ENCODE peak calls at places on chromosomes 2 and 18, in five cellular contexts. One of them, this sample, is unnamed.

GRCh38 chr2:241724975-241725870 is 9.2 kb upstream of the D2HGDH start:
- DNase-seq in HepG2: no peak
- DNase-seq in H1: no peak
- DNase-seq in GM12878: no peak
- DNase-seq in K562: no peak
- DNase-seq in this sample: no peak

GRCh38 chr18:2303517-2304238 is 267.6 kb downstream of the METTL4 start:
- DNase-seq in HepG2: no peak
- DNase-seq in H1: no peak
- DNase-seq in K562: peak
- DNase-seq in GM12878: no peak
- DNase-seq in this sample: no peak

GRCh38 chr2:233556756-233557736 is 9.5 kb downstream of the USP40 start:
- DNase-seq in H1: no peak
- DNase-seq in GM12878: no peak
- DNase-seq in HepG2: no peak
- DNase-seq in K562: no peak
- DNase-seq in this sample: no peak

GRCh38 chr2:69299772-69300516 is 87.1 kb downstream of the GFPT1 start:
- DNase-seq in GM12878: no peak
- DNase-seq in H1: no peak
- DNase-seq in K562: no peak
- DNase-seq in HepG2: no peak
- DNase-seq in this sample: no peak

GRCh38 chr2:202411097-202411496 is 35.0 kb downstream of the BMPR2 start:
- DNase-seq in HepG2: no peak
- DNase-seq in H1: no peak
- DNase-seq in K562: no peak
- DNase-seq in GM12878: no peak
- DNase-seq in this sample: no peak

GRCh38 chr2:183490930-183491329 is 366.7 kb downstream of the NUP35 start:
- DNase-seq in K562: no peak
- DNase-seq in GM12878: no peak
- DNase-seq in H1: no peak
- DNase-seq in HepG2: no peak
- DNase-seq in this sample: no peak

GRCh38 chr2:1231664-1232063 is 181.6 kb upstream of the TPO start:
- DNase-seq in K562: no peak
- DNase-seq in H1: no peak
- DNase-seq in HepG2: peak
- DNase-seq in GM12878: no peak
- DNase-seq in this sample: no peak

GRCh38 chr2:47198985-47199451 is 43.9 kb upstream of the STPG4 start:
- DNase-seq in H1: peak
- DNase-seq in GM12878: no peak
- DNase-seq in HepG2: no peak
- DNase-seq in K562: peak
- DNase-seq in this sample: no peak

GRCh38 chr2:239369631-239370161 is 31.1 kb downstream of the HDAC4 start:
- DNase-seq in HepG2: no peak
- DNase-seq in GM12878: peak
- DNase-seq in K562: no peak
- DNase-seq in H1: no peak
- DNase-seq in this sample: no peak

GRCh38 chr2:237501892-237502513 is 15.0 kb downstream of the MLPH start:
- DNase-seq in K562: no peak
- DNase-seq in HepG2: no peak
- DNase-seq in H1: no peak
- DNase-seq in GM12878: no peak
- DNase-seq in this sample: no peak

GRCh38 chr2:38626326-38627031 is 23.8 kb upstream of the HNRNPLL start:
- DNase-seq in H1: no peak
- DNase-seq in GM12878: no peak
- DNase-seq in HepG2: no peak
- DNase-seq in K562: no peak
- DNase-seq in this sample: no peak

GRCh38 chr2:74146929-74147728 is 583 bp downstream of the BOLA3 start:
- DNase-seq in H1: no peak
- DNase-seq in GM12878: no peak
- DNase-seq in HepG2: peak
- DNase-seq in K562: peak
- DNase-seq in this sample: no peak

GRCh38 chr2:114724513-114724912 is 282.1 kb downstream of the DPP10 start:
- DNase-seq in HepG2: peak
- DNase-seq in GM12878: no peak
- DNase-seq in H1: no peak
- DNase-seq in K562: no peak
- DNase-seq in this sample: no peak

GRCh38 chr2:208937521-208937920 is 486.3 kb upstream of the MAP2 start:
- DNase-seq in H1: no peak
- DNase-seq in HepG2: no peak
- DNase-seq in GM12878: no peak
- DNase-seq in K562: no peak
- DNase-seq in this sample: no peak
- TF ChIP-seq SRF in H1: no peak
- TF ChIP-seq SRF in HepG2: no peak
- TF ChIP-seq SRF in GM12878: no peak
- TF ChIP-seq SRF in K562: no peak
- TF ChIP-seq SRF in this sample: no peak

GRCh38 chr2:204024503-204024902 is 87.9 kb downstream of the ICOS start:
- DNase-seq in GM12878: no peak
- DNase-seq in K562: peak
- DNase-seq in H1: no peak
- DNase-seq in HepG2: peak
- DNase-seq in this sample: peak

GRCh38 chr2:204024906-204025475 is 88.4 kb downstream of the ICOS start:
- DNase-seq in HepG2: no peak
- DNase-seq in H1: no peak
- DNase-seq in GM12878: no peak
- DNase-seq in K562: no peak
- DNase-seq in this sample: no peak

GRCh38 chr2:204030337-204030736 is 93.8 kb downstream of the ICOS start:
- DNase-seq in HepG2: no peak
- DNase-seq in K562: no peak
- DNase-seq in H1: no peak
- DNase-seq in GM12878: no peak
- DNase-seq in this sample: no peak

GRCh38 chr2:204026294-204026693 is 89.7 kb downstream of the ICOS start:
- DNase-seq in GM12878: no peak
- DNase-seq in K562: peak
- DNase-seq in H1: no peak
- DNase-seq in HepG2: no peak
- DNase-seq in this sample: no peak

DNA sequence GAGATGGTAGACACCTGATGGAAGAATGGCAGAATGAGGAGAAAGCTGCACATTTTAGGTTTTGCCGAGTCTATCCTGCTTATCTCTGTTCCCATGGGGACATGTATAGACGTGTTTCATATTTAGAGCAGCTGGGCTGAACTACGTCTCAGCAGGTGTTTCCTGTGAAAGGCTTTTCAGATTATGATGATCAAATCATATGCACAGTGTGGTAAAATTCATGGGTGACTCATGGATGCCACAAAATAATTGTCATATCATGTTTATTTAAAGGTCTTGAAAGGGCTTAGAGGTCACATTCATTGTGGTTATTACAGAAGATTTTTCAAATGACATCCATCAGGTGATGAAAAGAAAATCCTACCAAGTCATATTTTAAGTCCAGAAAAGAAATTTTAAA is 90.5 kb downstream of the ICOS start:
- DNase-seq in GM12878: no peak
- DNase-seq in H1: no peak
- DNase-seq in HepG2: no peak
- DNase-seq in K562: no peak
- DNase-seq in this sample: no peak
- TF ChIP-seq SP1 in GM12878: no peak
- TF ChIP-seq SP1 in H1: no peak
- TF ChIP-seq SP1 in HepG2: no peak
- TF ChIP-seq SP1 in K562: no peak
- TF ChIP-seq SP1 in this sample: no peak

GRCh38 chr18:67517224-67517765 is 775 bp upstream of the DSEL start:
- DNase-seq in H1: no peak
- DNase-seq in HepG2: no peak
- DNase-seq in K562: no peak
- DNase-seq in GM12878: no peak
- DNase-seq in this sample: no peak
- TF ChIP-seq SRF in H1: no peak
- TF ChIP-seq SRF in HepG2: no peak
- TF ChIP-seq SRF in K562: no peak
- TF ChIP-seq SRF in GM12878: no peak
- TF ChIP-seq SRF in this sample: no peak

GRCh38 chr18:59385191-59385590 is 26.1 kb upstream of the LMAN1 start:
- DNase-seq in HepG2: no peak
- DNase-seq in GM12878: no peak
- DNase-seq in H1: no peak
- DNase-seq in K562: no peak
- DNase-seq in this sample: no peak

GRCh38 chr18:59382388-59382787 is 23.3 kb upstream of the LMAN1 start:
- DNase-seq in H1: no peak
- DNase-seq in GM12878: no peak
- DNase-seq in HepG2: no peak
- DNase-seq in K562: no peak
- DNase-seq in this sample: no peak

GRCh38 chr18:59380706-59381105 is 21.6 kb upstream of the LMAN1 start:
- DNase-seq in GM12878: no peak
- DNase-seq in H1: no peak
- DNase-seq in K562: no peak
- DNase-seq in HepG2: no peak
- DNase-seq in this sample: no peak

GRCh38 chr18:59381949-59382348 is 22.9 kb upstream of the LMAN1 start:
- DNase-seq in K562: no peak
- DNase-seq in HepG2: no peak
- DNase-seq in H1: no peak
- DNase-seq in GM12878: no peak
- DNase-seq in this sample: no peak

GRCh38 chr18:59383831-59384230 is 24.8 kb upstream of the LMAN1 start:
- DNase-seq in H1: no peak
- DNase-seq in HepG2: no peak
- DNase-seq in K562: no peak
- DNase-seq in GM12878: no peak
- DNase-seq in this sample: no peak
- TF ChIP-seq SP1 in H1: no peak
- TF ChIP-seq SP1 in HepG2: no peak
- TF ChIP-seq SP1 in K562: no peak
- TF ChIP-seq SP1 in GM12878: no peak
- TF ChIP-seq SP1 in this sample: no peak

GRCh38 chr2:130877258-130877657 is 40.5 kb downstream of the ARHGEF4 start:
- DNase-seq in HepG2: no peak
- DNase-seq in H1: no peak
- DNase-seq in K562: no peak
- DNase-seq in GM12878: no peak
- DNase-seq in this sample: no peak
- TF ChIP-seq SRF in HepG2: no peak
- TF ChIP-seq SRF in H1: no peak
- TF ChIP-seq SRF in K562: no peak
- TF ChIP-seq SRF in GM12878: no peak
- TF ChIP-seq SRF in this sample: no peak

GRCh38 chr18:286515-287310 is 18.9 kb upstream of the THOC1 start:
- DNase-seq in K562: no peak
- DNase-seq in H1: no peak
- DNase-seq in GM12878: no peak
- DNase-seq in HepG2: peak
- DNase-seq in this sample: no peak
- TF ChIP-seq SP1 in K562: no peak
- TF ChIP-seq SP1 in H1: no peak
- TF ChIP-seq SP1 in GM12878: no peak
- TF ChIP-seq SP1 in HepG2: no peak
- TF ChIP-seq SP1 in this sample: no peak

GRCh38 chr18:24850532-24850931 is 390.1 kb downstream of the HRH4 start:
- DNase-seq in K562: no peak
- DNase-seq in GM12878: no peak
- DNase-seq in HepG2: no peak
- DNase-seq in H1: no peak
- DNase-seq in this sample: no peak
- TF ChIP-seq SRF in K562: no peak
- TF ChIP-seq SRF in GM12878: no peak
- TF ChIP-seq SRF in HepG2: no peak
- TF ChIP-seq SRF in H1: no peak
- TF ChIP-seq SRF in this sample: no peak

GRCh38 chr18:59265246-59266018 is 7.8 kb downstream of the RAX start:
- DNase-seq in K562: peak
- DNase-seq in GM12878: no peak
- DNase-seq in HepG2: no peak
- DNase-seq in H1: peak
- DNase-seq in this sample: no peak
- TF ChIP-seq SP1 in K562: no peak
- TF ChIP-seq SP1 in GM12878: no peak
- TF ChIP-seq SP1 in HepG2: no peak
- TF ChIP-seq SP1 in H1: no peak
- TF ChIP-seq SP1 in this sample: no peak

GRCh38 chr2:101297383-101297782 is 11.1 kb downstream of the RNF149 start:
- DNase-seq in HepG2: no peak
- DNase-seq in H1: no peak
- DNase-seq in K562: no peak
- DNase-seq in GM12878: no peak
- DNase-seq in this sample: no peak
- TF ChIP-seq SRF in HepG2: no peak
- TF ChIP-seq SRF in H1: no peak
- TF ChIP-seq SRF in K562: no peak
- TF ChIP-seq SRF in GM12878: no peak
- TF ChIP-seq SRF in this sample: no peak